ENCODE peak calls at places on chromosomes 16 and 17, in seven cellular contexts. P is NCI-H446 treated with DMSO at 0.1 percent for 48 hours; W is activated CD4-positive, alpha-beta T cell treated with anti-CD3 and anti-CD28 coated beads for 4 hours; I is Caco-2; M is sciatic nerve; S is NCI-H1930; F is stimulated activated CD4-positive, alpha-beta T cell treated with anti-CD3 and anti-CD28 coated beads, Interleukin-1b, Interleukin-23, amount 100 ng/mL, for 24 hours. Q is an unnamed sample.

GRCh38 chr16:21268236-21268635 is 9.9 kb downstream of the CRYM start:
- DNase-seq in P (no peak), W (no peak), I (no peak), M (no peak), S (no peak), F (no peak), Q (no peak)

GRCh38 chr17:61280338-61280737 is 119.3 kb upstream of the TBX2 start:
- DNase-seq in P (no peak), W (no peak), I (no peak), M (no peak), S (no peak), F (no peak), Q (no peak)

GRCh38 chr16:22139008-22139407 is 23.3 kb upstream of the SDR42E2 start:
- DNase-seq in P (no peak), W (no peak), I (no peak), M (no peak), S (no peak), F (no peak), Q (no peak)

GRCh38 chr17:2598166-2598565 is 4.7 kb downstream of the PAFAH1B1 start:
- DNase-seq in P (peak), W (no peak), I (no peak), M (no peak), S (no peak), F (no peak), Q (no peak)

GRCh38 chr16:9596788-9597187 is 505.3 kb downstream of the HAPSTR1 start:
- DNase-seq in P (no peak), W (no peak), I (no peak), M (no peak), S (no peak), F (no peak), Q (no peak)

GRCh38 chr17:16327018-16327417 is 26.3 kb downstream of the CENPV start:
- DNase-seq in P (no peak), W (no peak), I (no peak), M (no peak), S (no peak), F (no peak), Q (no peak)

GRCh38 chr16:67641779-67642708 is 2.9 kb upstream of the CARMIL2 start:
- DNase-seq in P (peak), W (no peak), I (no peak), M (no peak), S (no peak), F (no peak), Q (peak)

GRCh38 chr17:66135896-66136295 is 56.0 kb downstream of the CEP112 start:
- DNase-seq in P (no peak), W (no peak), I (no peak), M (no peak), S (no peak), F (no peak), Q (no peak)

GRCh38 chr17:13337864-13338371 is 263.8 kb downstream of the HS3ST3A1 start:
- DNase-seq in P (no peak), W (no peak), I (no peak), M (no peak), S (no peak), F (no peak), Q (no peak)

GRCh38 chr16:71792176-71792575 is 16.5 kb downstream of the AP1G1 start:
- DNase-seq in P (no peak), W (no peak), I (no peak), M (no peak), S (no peak), F (no peak), Q (no peak)

GRCh38 chr16:30131869-30132475 is 9.0 kb upstream of the MAPK3 start:
- DNase-seq in P (peak), W (no peak), I (no peak), M (no peak), S (no peak), F (no peak), Q (no peak)

GRCh38 chr16:54402270-54402669 is 115.7 kb upstream of the IRX3 start:
- DNase-seq in P (no peak), W (no peak), I (no peak), M (no peak), S (no peak), F (no peak), Q (peak)

GRCh38 chr16:78286076-78286475 is 186.6 kb downstream of the WWOX start:
- DNase-seq in P (no peak), W (no peak), I (no peak), M (no peak), S (no peak), F (no peak), Q (no peak)

GRCh38 chr17:4557626-4558310 is 2.6 kb upstream of the MYBBP1A start:
- DNase-seq in P (no peak), W (no peak), I (no peak), M (no peak), S (no peak), F (no peak), Q (no peak)

GRCh38 chr17:29504711-29505110 is 62.1 kb downstream of the ABHD15 start:
- DNase-seq in P (no peak), W (no peak), I (no peak), M (no peak), S (no peak), F (no peak), Q (no peak)

GRCh38 chr16:12391974-12392373 is 411.7 kb downstream of the CPPED1 start:
- DNase-seq in P (no peak), W (no peak), I (no peak), M (no peak), S (no peak), F (no peak), Q (no peak)

GRCh38 chr17:58281511-58282011 is 826 bp upstream of the MPO start:
- DNase-seq in P (no peak), W (no peak), I (no peak), M (no peak), S (no peak), F (no peak), Q (no peak)

GRCh38 chr16:626787-627457 is 3.9 kb upstream of the WFIKKN1 start:
- DNase-seq in P (no peak), W (no peak), I (no peak), M (no peak), S (no peak), F (no peak), Q (peak)

GRCh38 chr17:16879686-16880085 is 92.2 kb downstream of the TNFRSF13B start:
- DNase-seq in P (no peak), W (no peak), I (no peak), M (no peak), S (no peak), F (no peak), Q (no peak)

GRCh38 chr16:1523581-1524245 is 9.8 kb upstream of the TMEM204 start:
- DNase-seq in P (no peak), W (no peak), I (no peak), M (no peak), S (no peak), F (no peak), Q (no peak)

GRCh38 chr16:12801511-12802042 is 2.1 kb downstream of the CPPED1 start:
- DNase-seq in P (no peak), W (no peak), I (no peak), M (no peak), S (no peak), F (no peak), Q (peak)

GRCh38 chr17:17680477-17681186 is 626 bp upstream of the RAI1 start:
- DNase-seq in P (no peak), W (no peak), I (no peak), M (no peak), S (no peak), F (no peak), Q (no peak)

GRCh38 chr17:9924735-9925191 is 19.7 kb upstream of the RCVRN start:
- DNase-seq in P (peak), W (no peak), I (peak), M (no peak), S (peak), F (no peak), Q (no peak)

GRCh38 chr16:3459401-3460090 is 16.1 kb downstream of the NAA60 start:
- DNase-seq in P (no peak), W (no peak), I (no peak), M (no peak), S (no peak), F (no peak), Q (no peak)

GRCh38 chr17:69506489-69506888 is 92.0 kb downstream of the MAP2K6 start:
- DNase-seq in P (no peak), W (no peak), I (no peak), M (no peak), S (no peak), F (no peak), Q (no peak)

GRCh38 chr16:64397945-64398508 is 723.8 kb downstream of the CDH11 start:
- DNase-seq in P (no peak), W (no peak), I (no peak), M (no peak), S (no peak), F (no peak), Q (no peak)

GRCh38 chr17:68178831-68179230 is 69.0 kb upstream of the AMZ2 start:
- DNase-seq in P (no peak), W (no peak), I (no peak), M (no peak), S (no peak), F (no peak), Q (no peak)

GRCh38 chr16:1779234-1779701 is 3.1 kb downstream of the SPSB3 start:
- DNase-seq in P (no peak), W (no peak), I (no peak), M (no peak), S (no peak), F (no peak), Q (no peak)

GRCh38 chr16:69848635-69849545 is 86.8 kb downstream of the WWP2 start:
- DNase-seq in P (no peak), W (no peak), I (no peak), M (peak), S (no peak), F (no peak), Q (peak)

GRCh38 chr16:87702325-87702811 is 63.4 kb downstream of the KLHDC4 start:
- DNase-seq in P (no peak), W (peak), I (no peak), M (no peak), S (no peak), F (no peak), Q (no peak)

GRCh38 chr16:69880640-69881133 is 70.4 kb upstream of the CLEC18A start:
- DNase-seq in P (no peak), W (no peak), I (no peak), M (no peak), S (no peak), F (no peak), Q (no peak)

GRCh38 chr17:73271078-73271477 is 9.4 kb upstream of the CPSF4L start:
- DNase-seq in P (no peak), W (no peak), I (no peak), M (no peak), S (no peak), F (no peak), Q (no peak)

GRCh38 chr16:11636172-11636721 is 32.0 kb upstream of the SNN start:
- DNase-seq in P (no peak), W (no peak), I (peak), M (no peak), S (peak), F (no peak), Q (no peak)

GRCh38 chr17:21452377-21453143 is 76.4 kb downstream of the KCNJ12 start:
- DNase-seq in P (no peak), W (peak), I (no peak), M (peak), S (no peak), F (no peak), Q (peak)

Q was measured in right cardiac atrium.